ENCODE peak calls at places on chromosomes 5 and 9, in eight cellular contexts. K is CD8-positive, alpha-beta T cell; E is uterus; Y is astrocyte; G is WERI-Rb-1; J is neural progenitor cell; F is testis; S is HCT116. Z is an unnamed sample.

GRCh38 chr9:89605181-89606048 is 603 bp downstream of the GADD45G start:
- DNase-seq in K (peak), E (peak), Y (peak), G (peak), J (peak), F (peak), S (no peak), Z (no peak)

GRCh38 chr9:91328186-91328585 is 33.5 kb downstream of the AUH start:
- DNase-seq in K (no peak), E (no peak), Y (no peak), G (no peak), J (no peak), F (no peak), S (no peak), Z (no peak)

GRCh38 chr9:73548201-73548600 is 396.5 kb downstream of the ANXA1 start:
- DNase-seq in K (no peak), E (no peak), Y (no peak), G (no peak), J (peak), F (no peak), S (no peak), Z (no peak)

GRCh38 chr5:151383011-151383410 is 35.7 kb upstream of the SLC36A2 start:
- DNase-seq in K (no peak), E (no peak), Y (no peak), G (no peak), J (no peak), F (no peak), S (no peak), Z (no peak)

GRCh38 chr5:109644829-109645228 is 44.9 kb upstream of the MAN2A1 start:
- DNase-seq in K (no peak), E (no peak), Y (no peak), G (no peak), J (no peak), F (no peak), S (no peak), Z (no peak)

GRCh38 chr5:68418230-68418629 is 202.7 kb downstream of the PIK3R1 start:
- DNase-seq in K (no peak), E (peak), Y (no peak), G (no peak), J (no peak), F (no peak), S (no peak), Z (no peak)

GRCh38 chr5:140292212-140293040 is 10.5 kb downstream of the PFDN1 start:
- DNase-seq in K (no peak), E (no peak), Y (peak), G (no peak), J (no peak), F (no peak), S (no peak), Z (no peak)

GRCh38 chr9:138043061-138043410 is 165.5 kb downstream of the CACNA1B start:
- DNase-seq in K (no peak), E (no peak), Y (no peak), G (no peak), J (no peak), F (peak), S (no peak), Z (no peak)

GRCh38 chr9:121684381-121685145 is 33.1 kb downstream of the DAB2IP start:
- DNase-seq in K (no peak), E (peak), Y (no peak), G (peak), J (peak), F (peak), S (no peak), Z (no peak)

GRCh38 chr9:135344915-135345500 is 134.6 kb upstream of the PPP1R26 start:
- DNase-seq in K (no peak), E (no peak), Y (no peak), G (no peak), J (no peak), F (no peak), S (no peak), Z (no peak)

GRCh38 chr5:138844812-138845513 is 30.2 kb downstream of the LRRTM2 start:
- DNase-seq in K (no peak), E (no peak), Y (peak), G (no peak), J (no peak), F (no peak), S (no peak), Z (peak)

GRCh38 chr5:5497132-5497748 is 74.8 kb downstream of the ICE1 start:
- DNase-seq in K (no peak), E (peak), Y (peak), G (peak), J (peak), F (peak), S (peak), Z (no peak)

GRCh38 chr5:128101676-128102075 is 18.1 kb downstream of the SLC12A2 start:
- DNase-seq in K (no peak), E (no peak), Y (peak), G (no peak), J (no peak), F (no peak), S (no peak), Z (no peak)

GRCh38 chr9:90925581-90926257 is 124.1 kb downstream of the SYK start:
- DNase-seq in K (no peak), E (no peak), Y (peak), G (no peak), J (no peak), F (no peak), S (no peak), Z (peak)

GRCh38 chr5:176133289-176133870 is 104.8 kb upstream of the SIMC1 start:
- DNase-seq in K (no peak), E (no peak), Y (no peak), G (no peak), J (peak), F (peak), S (no peak), Z (no peak)

GRCh38 chr5:6766558-6767191 is 53.4 kb downstream of the TENT4A start:
- DNase-seq in K (peak), E (peak), Y (peak), G (no peak), J (no peak), F (peak), S (peak), Z (peak)

GRCh38 chr5:65032250-65032649 is 263.5 kb downstream of the CWC27 start:
- DNase-seq in K (no peak), E (no peak), Y (peak), G (no peak), J (no peak), F (no peak), S (no peak), Z (peak)

GRCh38 chr5:79821-80220 is 12.1 kb upstream of the PLEKHG4B start:
- DNase-seq in K (no peak), E (no peak), Y (no peak), G (no peak), J (no peak), F (no peak), S (no peak), Z (no peak)

GRCh38 chr5:77546-77945 is 14.4 kb upstream of the PLEKHG4B start:
- DNase-seq in K (no peak), E (no peak), Y (no peak), G (no peak), J (no peak), F (no peak), S (no peak), Z (no peak)

GRCh38 chr5:77957-78804 is 13.8 kb upstream of the PLEKHG4B start:
- DNase-seq in K (no peak), E (no peak), Y (peak), G (peak), J (peak), F (no peak), S (peak), Z (peak)

GRCh38 chr5:79263-79662 is 12.7 kb upstream of the PLEKHG4B start:
- DNase-seq in K (no peak), E (no peak), Y (no peak), G (no peak), J (no peak), F (no peak), S (no peak), Z (no peak)

DNA sequence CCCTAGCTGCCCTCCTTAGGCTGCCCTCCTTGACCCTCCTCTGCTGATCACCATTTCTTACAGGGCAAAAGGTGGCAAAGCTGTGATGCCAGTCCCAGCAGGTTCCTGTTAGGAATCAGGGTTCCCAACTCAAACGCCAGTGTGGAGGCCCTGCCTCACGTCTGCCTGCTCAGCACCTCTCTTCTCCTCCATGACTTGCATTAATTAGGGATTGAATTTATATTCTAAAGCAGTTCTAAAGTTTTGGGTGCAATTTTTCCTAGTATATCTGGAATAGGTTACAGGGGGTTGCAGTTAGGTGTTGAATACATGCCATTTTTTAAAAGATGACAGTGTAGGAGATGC is 13.2 kb upstream of the PLEKHG4B start:
- DNase-seq in K (no peak), E (no peak), Y (no peak), G (no peak), J (no peak), F (no peak), S (no peak), Z (no peak)
- TF ChIP-seq CTCF in K (no peak), E (no peak), Y (no peak), G (no peak), J (no peak), F (no peak), S (no peak), Z (no peak)

GRCh38 chr5:179287631-179288030 is 57.6 kb downstream of the ADAMTS2 start:
- DNase-seq in K (no peak), E (peak), Y (no peak), G (no peak), J (no peak), F (no peak), S (no peak), Z (no peak)
- H3K4me3 ChIP-seq in K (no peak), E (no peak), Y (no peak), G (no peak), J (no peak), F (no peak), S (no peak), Z (no peak)

DNA sequence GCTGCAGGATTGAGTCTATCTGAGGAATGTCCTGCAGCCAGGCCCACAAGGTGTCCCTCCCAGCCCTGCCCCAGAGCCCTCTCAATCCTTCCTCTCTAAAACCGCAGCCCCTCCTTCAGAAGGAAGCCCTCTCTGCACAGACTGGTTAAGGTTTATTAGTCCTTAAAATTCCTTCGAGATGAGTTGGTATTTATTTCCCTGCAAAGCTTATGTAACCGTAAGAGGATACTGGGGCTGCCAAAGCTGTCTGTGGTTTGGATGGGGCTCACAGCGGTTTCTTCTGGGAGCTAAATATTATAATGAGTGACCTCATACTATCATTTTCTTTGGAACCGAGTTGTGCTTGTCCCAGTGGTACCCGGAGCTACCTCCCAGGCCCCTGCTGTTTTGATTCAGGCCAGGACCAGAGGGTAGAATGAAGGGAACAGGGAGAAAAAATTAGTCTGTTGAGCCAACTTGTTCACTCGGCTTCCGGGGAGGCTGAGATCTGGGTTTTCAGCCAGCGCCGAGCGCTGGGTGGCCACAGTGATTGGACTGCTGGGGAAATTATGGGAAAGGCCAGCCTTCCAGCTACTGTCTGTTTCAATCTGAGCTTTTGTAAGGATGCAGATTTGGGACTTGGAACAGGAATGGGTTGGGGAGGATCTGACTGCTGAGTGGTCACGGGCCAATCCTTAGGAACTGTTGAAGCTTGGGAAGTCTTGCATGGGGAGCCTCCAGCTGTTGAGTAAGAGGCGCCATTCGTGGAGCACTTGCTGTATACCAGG is 107.5 kb downstream of the NDFIP1 start:
- DNase-seq in K (no peak), E (peak), Y (peak), G (no peak), J (no peak), F (peak), S (peak), Z (peak)
- TF ChIP-seq CTCF in K (no peak), E (no peak), Y (no peak), G (no peak), J (no peak), F (no peak), S (no peak), Z (no peak)

GRCh38 chr9:129964901-129965734 is 77.9 kb downstream of the FNBP1 start:
- DNase-seq in K (no peak), E (peak), Y (peak), G (no peak), J (peak), F (peak), S (no peak), Z (peak)
- H3K4me3 ChIP-seq in K (no peak), E (no peak), Y (peak), G (no peak), J (peak), F (no peak), S (no peak), Z (no peak)

GRCh38 chr9:6757132-6757987 is at the start of gene KDM4C:
- DNase-seq in K (peak), E (peak), Y (peak), G (peak), J (peak), F (peak), S (peak), Z (no peak)

GRCh38 chr9:6759114-6759977 is 1.6 kb downstream of the KDM4C start:
- DNase-seq in K (peak), E (no peak), Y (peak), G (no peak), J (no peak), F (peak), S (peak), Z (no peak)

GRCh38 chr9:6758418-6759113 is 793 bp downstream of the KDM4C start:
- DNase-seq in K (peak), E (peak), Y (no peak), G (peak), J (peak), F (peak), S (peak), Z (no peak)

GRCh38 chr9:6761306-6761705 is 3.5 kb downstream of the KDM4C start:
- DNase-seq in K (no peak), E (no peak), Y (no peak), G (no peak), J (no peak), F (no peak), S (no peak), Z (no peak)

DNA sequence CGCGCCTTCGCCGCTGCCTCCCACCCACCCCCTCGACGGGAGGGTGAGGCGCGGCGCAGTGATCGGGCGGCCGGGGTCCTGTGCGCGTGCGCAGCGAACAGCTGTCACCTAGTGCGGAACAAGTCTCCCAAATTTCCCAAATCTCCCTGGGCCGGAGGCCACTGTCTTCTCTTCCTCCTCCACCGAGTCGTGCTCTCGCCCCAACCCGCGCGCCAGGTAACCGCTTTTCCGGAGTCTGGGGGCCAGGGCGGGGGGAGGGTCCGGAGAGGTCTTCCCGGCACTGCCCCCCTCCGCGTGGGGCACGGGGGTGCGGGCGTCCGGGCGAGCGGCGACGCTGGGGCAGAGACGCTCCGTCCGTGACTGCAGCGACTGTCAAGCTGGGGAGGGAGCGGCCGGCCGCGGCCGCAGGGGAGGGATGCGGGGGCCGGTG is 230 bp downstream of the KDM4C start:
- DNase-seq in K (no peak), E (no peak), Y (no peak), G (no peak), J (no peak), F (no peak), S (no peak), Z (no peak)
- TF ChIP-seq CTCF in K (no peak), E (no peak), Y (no peak), G (no peak), J (no peak), F (no peak), S (no peak), Z (no peak)

GRCh38 chr9:111179577-111179976 is 141.3 kb upstream of the LPAR1 start:
- DNase-seq in K (no peak), E (no peak), Y (peak), G (no peak), J (no peak), F (no peak), S (no peak), Z (no peak)

GRCh38 chr9:111176511-111176910 is 138.2 kb upstream of the LPAR1 start:
- DNase-seq in K (no peak), E (no peak), Y (no peak), G (no peak), J (no peak), F (no peak), S (no peak), Z (no peak)

GRCh38 chr9:111180801-111181200 is 142.5 kb upstream of the LPAR1 start:
- DNase-seq in K (no peak), E (no peak), Y (no peak), G (no peak), J (no peak), F (no peak), S (no peak), Z (no peak)

GRCh38 chr9:111175350-111175749 is 137.1 kb upstream of the LPAR1 start:
- DNase-seq in K (no peak), E (no peak), Y (no peak), G (no peak), J (no peak), F (no peak), S (no peak), Z (no peak)

DNA sequence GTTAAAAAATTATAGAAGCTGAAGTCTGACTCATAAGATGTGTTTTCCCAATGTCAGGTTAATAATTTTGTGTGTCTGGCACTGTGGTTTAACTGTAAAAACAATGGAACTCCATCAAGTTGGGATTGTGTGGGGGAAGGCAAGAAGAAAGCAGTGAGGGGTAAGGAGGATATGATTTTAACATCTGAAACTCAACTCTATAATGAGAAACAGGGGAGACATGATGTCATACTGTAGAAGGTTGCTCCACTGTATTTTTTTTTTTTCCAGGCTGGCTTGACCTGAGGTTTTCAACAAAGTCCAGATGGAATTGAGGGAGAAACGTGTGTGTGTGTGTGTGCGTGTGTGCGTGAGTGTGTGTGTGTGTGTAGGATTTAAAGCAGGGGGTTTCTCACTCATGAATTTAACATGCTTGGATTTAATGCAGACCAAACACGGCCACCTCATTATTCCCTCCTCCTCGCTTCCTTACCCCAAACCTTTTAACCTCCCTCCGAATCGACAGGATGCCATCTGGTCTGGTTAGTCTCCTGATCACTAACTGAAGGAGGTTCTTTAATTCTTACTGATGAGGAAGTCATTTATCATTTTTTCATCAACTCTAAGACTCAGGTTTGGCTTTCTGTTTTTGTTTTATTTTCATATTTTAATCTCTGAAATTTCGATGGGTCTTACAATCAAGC is 140.2 kb upstream of the LPAR1 start:
- DNase-seq in K (no peak), E (no peak), Y (peak), G (no peak), J (no peak), F (no peak), S (no peak), Z (peak)
- H3K4me3 ChIP-seq in K (no peak), E (no peak), Y (no peak), G (no peak), J (no peak), F (no peak), S (no peak), Z (peak)

DNA sequence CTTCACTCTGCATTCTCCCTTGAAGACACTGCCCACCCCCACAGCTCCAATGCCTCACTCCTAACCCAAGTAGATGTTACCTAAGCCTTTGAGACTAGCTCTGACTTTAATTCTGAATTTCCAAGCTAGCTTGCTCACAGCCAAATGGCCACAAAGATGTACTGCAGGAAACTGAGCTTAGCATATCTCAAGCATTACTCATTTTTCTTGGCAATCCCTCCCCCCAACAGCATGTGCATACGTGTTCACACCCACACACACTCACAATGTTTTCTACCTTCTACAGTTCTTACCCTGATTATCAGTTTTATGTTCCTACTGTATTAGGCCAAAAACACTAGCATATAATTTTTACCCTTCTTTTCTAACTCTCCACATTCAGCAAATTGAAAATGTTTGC is 13.7 kb upstream of the GRIA1 start:
- DNase-seq in K (no peak), E (no peak), Y (peak), G (no peak), J (no peak), F (no peak), S (peak), Z (peak)
- TF ChIP-seq CTCF in K (no peak), E (no peak), Y (peak), G (no peak), J (no peak), F (no peak), S (peak), Z (peak)

GRCh38 chr5:555058-555623 is 30.9 kb upstream of the SLC9A3 start:
- DNase-seq in K (no peak), E (no peak), Y (no peak), G (peak), J (no peak), F (no peak), S (no peak), Z (no peak)
- H3K4me3 ChIP-seq in K (no peak), E (no peak), Y (no peak), G (no peak), J (no peak), F (no peak), S (no peak), Z (no peak)

Z was measured in AG04449.